ENCODE peak calls at places on chromosomes 11 and 22, in nine cellular contexts. T, O, B, J, E, R, V, A and I are unnamed samples.

GRCh38 chr11:111918390-111919256 is at the start of gene C11orf52:
- DNase-seq in B (no peak), O (no peak), V (no peak), T (no peak), R (peak), J (no peak), E (peak), A (peak), I (no peak)

GRCh38 chr11:70747889-70748288 is 349.6 kb downstream of the CTTN start:
- DNase-seq in V (no peak), T (no peak), R (no peak), A (no peak), O (no peak), B (no peak), J (no peak), E (no peak), I (no peak)

GRCh38 chr11:66050581-66051231 is 1.5 kb upstream of the SF3B2 start:
- DNase-seq in J (no peak), O (no peak), A (no peak), E (no peak), V (no peak), T (no peak), R (no peak), B (no peak), I (no peak)

GRCh38 chr11:8011981-8012444 is 24.9 kb downstream of the EIF3F start:
- DNase-seq in B (no peak), J (peak), R (peak), V (no peak), O (no peak), E (no peak), A (no peak), T (no peak), I (no peak)

GRCh38 chr11:102453286-102453797 is 777 bp upstream of the TMEM123 start:
- DNase-seq in R (no peak), J (no peak), V (peak), B (peak), A (peak), T (no peak), O (peak), E (no peak), I (peak)

GRCh38 chr11:57348636-57349323 is 10.6 kb downstream of the P2RX3 start:
- DNase-seq in V (no peak), B (no peak), E (no peak), A (no peak), R (no peak), T (no peak), O (no peak), J (no peak), I (no peak)

GRCh38 chr11:45178890-45179663 is 32.6 kb downstream of the PRDM11 start:
- DNase-seq in B (no peak), A (no peak), J (no peak), V (peak), E (no peak), R (peak), T (no peak), O (no peak), I (no peak)

GRCh38 chr11:64686466-64687175 is 36.4 kb downstream of the NRXN2 start:
- DNase-seq in A (no peak), O (no peak), J (no peak), V (no peak), T (no peak), E (no peak), B (no peak), R (no peak), I (no peak)

GRCh38 chr11:84790849-84791427 is 836.2 kb downstream of the DLG2 start:
- DNase-seq in B (no peak), V (no peak), T (no peak), A (no peak), J (no peak), O (no peak), R (no peak), E (no peak), I (no peak)

GRCh38 chr22:38270091-38270972 is 2.5 kb downstream of the TMEM184B start:
- DNase-seq in B (peak), R (peak), J (no peak), A (no peak), T (no peak), V (no peak), E (no peak), O (no peak), I (no peak)